ENCODE peak calls at places on chromosomes 12 and 14, in eight cellular contexts. J, A, N, M, Z, X, Q and W are unnamed samples.

GRCh38 chr14:92737206-92737605 is 11.2 kb downstream of the LGMN start:
- DNase-seq in J (no peak), A (no peak), N (no peak), M (no peak), Z (no peak), X (no peak), Q (no peak), W (no peak)

GRCh38 chr12:108634225-108634795 is 616 bp upstream of the SELPLG start:
- DNase-seq in J (no peak), A (peak; percentile 55), N (no peak), M (no peak), Z (no peak), X (no peak), Q (no peak), W (peak; percentile 92)

GRCh38 chr12:67944093-67944492 is 45.2 kb upstream of the IFNG-AS1 start:
- DNase-seq in J (no peak), A (no peak), N (no peak), M (no peak), Z (no peak), X (no peak), Q (no peak), W (no peak)

GRCh38 chr14:99716850-99717681 is 33.0 kb downstream of the CYP46A1 start:
- DNase-seq in J (no peak), A (no peak), N (no peak), M (no peak), Z (no peak), X (no peak), Q (no peak), W (no peak)

GRCh38 chr12:19739195-19739776 is 300.0 kb downstream of the AEBP2 start:
- DNase-seq in J (peak; percentile 42), A (peak; percentile 16), N (peak; percentile 4), M (peak; percentile 52), Z (peak; percentile 67), X (peak; percentile 57), Q (peak; percentile 70), W (peak; percentile 85)

GRCh38 chr14:77181603-77182437 is at the start of gene TMEM63C:
- DNase-seq in J (peak; percentile 69), A (peak; percentile 85), N (peak; percentile 34), M (peak; percentile 97), Z (peak; percentile 77), X (peak; percentile 84), Q (no peak), W (peak; percentile 68)

GRCh38 chr12:109943811-109944210 is 43.7 kb downstream of the TCHP start:
- DNase-seq in J (no peak), A (no peak), N (no peak), M (no peak), Z (no peak), X (peak; percentile 29), Q (peak; percentile 57), W (no peak)

GRCh38 chr12:48021485-48022179 is 17.4 kb upstream of the COL2A1 start:
- DNase-seq in J (no peak), A (peak; percentile 55), N (no peak), M (no peak), Z (no peak), X (peak; percentile 16), Q (no peak), W (no peak)

GRCh38 chr14:21087294-21088091 is 11.0 kb downstream of the ZNF219 start:
- DNase-seq in J (no peak), A (no peak), N (peak; percentile 65), M (no peak), Z (peak; percentile 71), X (peak; percentile 96), Q (peak; percentile 95), W (no peak)

GRCh38 chr12:54948171-54948570 is 36.4 kb downstream of the TESPA1 start:
- DNase-seq in J (no peak), A (no peak), N (no peak), M (no peak), Z (no peak), X (no peak), Q (no peak), W (no peak)